ENCODE peak calls at places on chromosomes 3 and 15, in four cellular contexts. W is endodermal cell, O is dorsolateral prefrontal cortex, X is foreskin fibroblast. N is an unnamed sample.

GRCh38 chr3:73432021-73432722 is 192.6 kb downstream of the PDZRN3 start:
- DNase-seq in X (no peak), W (peak; percentile 61), O (no peak), N (peak; percentile 35)

GRCh38 chr3:112931737-112932521 is 43.0 kb downstream of the CD200R1 start:
- DNase-seq in X (no peak), W (no peak), O (no peak), N (no peak)

GRCh38 chr3:133742351-133743091 is 3.7 kb upstream of the TF start:
- DNase-seq in O (no peak), X (peak; percentile 18), W (no peak), N (no peak)

GRCh38 chr3:54424283-54424682 is 301.9 kb downstream of the CACNA2D3 start:
- DNase-seq in W (no peak), X (no peak), O (no peak), N (no peak)

GRCh38 chr3:35663471-35663870 is 24.1 kb downstream of the ARPP21 start:
- DNase-seq in O (no peak), W (no peak), X (no peak), N (no peak)

GRCh38 chr3:50316657-50317242 is 5.8 kb downstream of the HYAL2 start:
- DNase-seq in O (no peak), W (peak; percentile 84), X (no peak), N (no peak)

GRCh38 chr3:180744226-180744625 is 64.9 kb upstream of the CCDC39 start:
- DNase-seq in O (no peak), W (no peak), X (no peak), N (peak; percentile 4)

GRCh38 chr3:140203510-140203909 is 268.5 kb downstream of the CLSTN2 start:
- DNase-seq in O (no peak), X (no peak), W (peak; percentile 60), N (no peak)

GRCh38 chr3:50519471-50520089 is 16.1 kb upstream of the CACNA2D2 start:
- DNase-seq in X (peak; percentile 14), W (peak; percentile 96), O (peak; percentile 41), N (peak; percentile 83)

GRCh38 chr3:4688411-4688810 is 195.3 kb downstream of the ITPR1 start:
- DNase-seq in W (no peak), O (no peak), X (no peak), N (no peak)

GRCh38 chr15:31324739-31325431 is 1.8 kb upstream of the KLF13 start:
- DNase-seq in X (no peak), O (no peak), W (no peak), N (no peak)

GRCh38 chr3:99842826-99843589 is 25.3 kb downstream of the CMSS1 start:
- DNase-seq in X (peak; percentile 42), W (no peak), O (no peak), N (no peak)

GRCh38 chr15:88472225-88472624 is 4.7 kb downstream of the MRPS11 start:
- DNase-seq in W (no peak), O (no peak), X (no peak), N (no peak)

GRCh38 chr3:156812521-156813335 is 13.4 kb upstream of the LEKR1 start:
- DNase-seq in W (no peak), X (no peak), O (no peak), N (no peak)

GRCh38 chr3:78919021-78919755 is 848.6 kb downstream of the ROBO1 start:
- DNase-seq in O (no peak), W (no peak), X (peak; percentile 48), N (no peak)

GRCh38 chr3:75144396-75144795 is 519.7 kb upstream of the FRG2C start:
- DNase-seq in W (no peak), O (no peak), X (no peak), N (no peak)

GRCh38 chr3:104916971-104917370 is 449.7 kb upstream of the ALCAM start:
- DNase-seq in X (no peak), O (no peak), W (no peak), N (no peak)

GRCh38 chr15:79329186-79329611 is 18.3 kb downstream of the TMED3 start:
- DNase-seq in X (peak; percentile 52), O (no peak), W (peak; percentile 55), N (no peak)

GRCh38 chr15:81189583-81190283 is 6.9 kb upstream of the IL16 start:
- DNase-seq in X (peak; percentile 95), O (no peak), W (no peak), N (no peak)

GRCh38 chr3:157868881-157869280 is 237.3 kb downstream of the SHOX2 start:
- DNase-seq in W (no peak), O (no peak), X (no peak), N (no peak)

GRCh38 chr15:60077581-60078359 is 73.7 kb downstream of the FOXB1 start:
- DNase-seq in X (no peak), W (no peak), O (no peak), N (no peak)

GRCh38 chr15:58465070-58465469 is 33.3 kb downstream of the LIPC start:
- DNase-seq in O (no peak), X (no peak), W (no peak), N (no peak)

GRCh38 chr15:91456251-91456718 is 356.2 kb downstream of the SV2B start:
- DNase-seq in O (no peak), X (no peak), W (no peak), N (no peak)

GRCh38 chr3:133896002-133896761 is 500 bp upstream of the RAB6B start:
- DNase-seq in W (peak; percentile 68), X (no peak), O (no peak), N (peak; percentile 39)

GRCh38 chr3:113839551-113839950 is 963 bp downstream of the GRAMD1C start:
- DNase-seq in X (no peak), W (no peak), O (no peak), N (no peak)

GRCh38 chr3:42134867-42135464 is 43.8 kb downstream of the TRAK1 start:
- DNase-seq in X (no peak), W (no peak), O (no peak), N (no peak)

GRCh38 chr15:70101459-70102113 is 3.9 kb upstream of the TLE3 start:
- DNase-seq in O (no peak), W (peak; percentile 89), X (peak; percentile 81), N (peak; percentile 79)

GRCh38 chr3:14110699-14111098 is 14.0 kb downstream of the CHCHD4 start:
- DNase-seq in W (no peak), O (no peak), X (no peak), N (no peak)

GRCh38 chr3:31624054-31624709 is 91.5 kb downstream of the STT3B start:
- DNase-seq in O (no peak), X (no peak), W (no peak), N (no peak)

GRCh38 chr15:70314018-70314354 is 216.3 kb upstream of the TLE3 start:
- DNase-seq in W (no peak), O (no peak), X (no peak), N (no peak)

GRCh38 chr15:64447536-64448315 is 12.7 kb upstream of the ZNF609 start:
- DNase-seq in W (no peak), O (no peak), X (no peak), N (no peak)

GRCh38 chr3:72580910-72581309 is 267.3 kb downstream of the SHQ1 start:
- DNase-seq in O (no peak), W (no peak), X (no peak), N (no peak)

GRCh38 chr3:30962493-30962892 is 68.0 kb upstream of the GADL1 start:
- DNase-seq in W (no peak), X (no peak), O (no peak), N (no peak)

GRCh38 chr3:38334142-38334541 is 12.4 kb upstream of the XYLB start:
- DNase-seq in O (no peak), X (no peak), W (no peak), N (no peak)

GRCh38 chr3:8336456-8336855 is 165.2 kb upstream of the LMCD1 start:
- DNase-seq in O (no peak), X (no peak), W (peak; percentile 70), N (no peak)

GRCh38 chr3:82643948-82644347 is 882.5 kb upstream of the GBE1 start:
- DNase-seq in O (no peak), W (peak; percentile 78), X (no peak), N (no peak)

GRCh38 chr3:10291139-10291500 is 1.6 kb downstream of the GHRL start:
- DNase-seq in X (no peak), W (no peak), O (no peak), N (no peak)

GRCh38 chr3:10289077-10289476 is 3.7 kb downstream of the GHRL start:
- DNase-seq in X (no peak), O (no peak), W (no peak), N (no peak)

GRCh38 chr3:10290476-10291138 is 2.1 kb downstream of the GHRL start:
- DNase-seq in O (no peak), X (no peak), W (no peak), N (no peak)

GRCh38 chr3:10288575-10288960 is 4.2 kb downstream of the GHRL start:
- DNase-seq in W (no peak), X (no peak), O (no peak), N (no peak)

GRCh38 chr3:10289785-10290355 is 2.9 kb downstream of the GHRL start:
- DNase-seq in O (no peak), W (peak; percentile 61), X (no peak), N (no peak)
- TF ChIP-seq CTCF in O (no peak), W (peak; percentile 48), X (no peak), N (no peak)

GRCh38 chr3:150370129-150370602 is 37.9 kb upstream of the TSC22D2 start:
- DNase-seq in O (no peak), W (peak; percentile 80), X (peak; percentile 96), N (peak; percentile 19)
- TF ChIP-seq CTCF in O (no peak), W (peak; percentile 14), X (peak; percentile 22), N (no peak)

GRCh38 chr15:43187544-43188155 is 2.4 kb downstream of the CCNDBP1 start:
- DNase-seq in O (no peak), X (peak; percentile 48), W (no peak), N (no peak)
- TF ChIP-seq CTCF in O (peak; percentile 55), X (peak; percentile 74), W (peak; percentile 85), N (peak; percentile 57)

GRCh38 chr3:21839592-21839991 is 88.6 kb upstream of the ZNF385D start:
- DNase-seq in X (peak; percentile 85), O (no peak), W (no peak), N (peak; percentile 22)
- TF ChIP-seq CTCF in X (peak; percentile 56), O (no peak), W (peak; percentile 60), N (peak; percentile 30)

GRCh38 chr3:126512026-126512425 is 5.5 kb downstream of the UROC1 start:
- DNase-seq in O (no peak), X (no peak), W (no peak), N (no peak)
- TF ChIP-seq CTCF in O (no peak), X (no peak), W (no peak), N (no peak)

GRCh38 chr15:51736069-51736468 is 1.4 kb downstream of the LYSMD2 start:
- DNase-seq in O (no peak), X (no peak), W (no peak), N (no peak)

GRCh38 chr15:51736646-51737537 is 563 bp downstream of the LYSMD2 start:
- DNase-seq in O (no peak), W (peak; percentile 76), X (no peak), N (no peak)

GRCh38 chr15:51735611-51736010 is 1.8 kb downstream of the LYSMD2 start:
- DNase-seq in X (no peak), W (no peak), O (no peak), N (no peak)

GRCh38 chr15:51737538-51738305 is at the start of gene LYSMD2:
- DNase-seq in W (peak; percentile 80), X (peak; percentile 53), O (peak; percentile 57), N (peak; percentile 75)

DNA sequence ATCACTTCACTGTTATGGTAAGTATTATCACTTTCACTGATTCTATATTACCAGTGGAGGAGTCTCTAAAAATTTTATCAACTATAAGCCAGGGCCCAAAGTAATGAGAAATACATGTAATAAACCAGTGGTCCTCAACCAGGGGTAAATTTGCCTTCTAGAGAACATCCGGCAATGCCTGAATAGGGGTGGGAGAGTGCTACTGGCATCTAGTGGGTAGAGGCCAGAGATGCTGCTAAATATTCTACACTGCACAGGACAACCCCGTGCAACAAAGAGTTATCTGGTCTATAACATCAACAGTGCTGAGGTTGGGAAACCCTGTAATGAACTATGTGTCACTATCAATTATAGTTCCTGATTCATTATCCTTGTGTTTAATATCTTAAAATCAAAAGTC is 2.2 kb downstream of the LYSMD2 start:
- DNase-seq in O (no peak), X (no peak), W (no peak), N (no peak)
- TF ChIP-seq CTCF in O (no peak), X (no peak), W (peak; percentile 14), N (no peak)